ENCODE peak calls at places on chromosomes 2 and 18, in four cellular contexts. U, A, D and O are unnamed samples.

GRCh38 chr2:200278694-200279316 is 27.7 kb upstream of the SPATS2L start:
- DNase-seq in A (no peak), U (no peak), D (no peak), O (no peak)

GRCh38 chr2:224669449-224669848 is 46.7 kb downstream of the CCDC195 start:
- DNase-seq in A (no peak), U (no peak), D (no peak), O (no peak)

GRCh38 chr2:10390369-10390801 is 57.7 kb downstream of the ODC1 start:
- DNase-seq in U (no peak), A (peak; percentile 43), D (no peak), O (no peak)

GRCh38 chr2:34998726-34999125 is 1356.9 kb upstream of the CRIM1 start:
- DNase-seq in U (no peak), D (no peak), A (no peak), O (no peak)

GRCh38 chr18:35083174-35083712 is 42.0 kb downstream of the MAPRE2 start:
- DNase-seq in D (no peak), A (no peak), U (no peak), O (no peak)

GRCh38 chr18:76421291-76422078 is 73.6 kb downstream of the ZNF516 start:
- DNase-seq in U (no peak), D (no peak), A (no peak), O (no peak)

GRCh38 chr18:23341383-23341782 is 111.7 kb upstream of the RIOK3 start:
- DNase-seq in U (no peak), D (no peak), A (no peak), O (no peak)

GRCh38 chr2:16568998-16569397 is 96.6 kb downstream of the CYRIA start:
- DNase-seq in A (no peak), D (no peak), U (no peak), O (no peak)

GRCh38 chr2:232522014-232522854 is 2.0 kb downstream of the PRSS56 start:
- DNase-seq in D (peak; percentile 71), U (no peak), A (peak; percentile 80), O (no peak)

GRCh38 chr2:29262681-29263260 is 147.6 kb downstream of the CLIP4 start:
- DNase-seq in D (no peak), U (no peak), A (no peak), O (no peak)

GRCh38 chr18:48662021-48662661 is 123.3 kb downstream of the CTIF start:
- DNase-seq in D (no peak), A (peak; percentile 12), U (no peak), O (peak; percentile 70)

GRCh38 chr2:236167297-236168109 is 683 bp downstream of the GBX2 start:
- DNase-seq in A (peak; percentile 33), U (no peak), D (peak; percentile 50), O (no peak)

GRCh38 chr2:217555075-217555876 is 447.5 kb downstream of the TNS1 start:
- DNase-seq in D (peak; percentile 22), U (no peak), A (no peak), O (no peak)

GRCh38 chr2:55026202-55026601 is 24.0 kb downstream of the RTN4 start:
- DNase-seq in D (no peak), U (no peak), A (no peak), O (peak; percentile 81)

GRCh38 chr2:70098032-70098431 is 10.8 kb downstream of the PCBP1 start:
- DNase-seq in U (no peak), A (no peak), D (no peak), O (no peak)
- TF ChIP-seq TCF7 in U (no peak), A (no peak), D (no peak), O (no peak)

DNA sequence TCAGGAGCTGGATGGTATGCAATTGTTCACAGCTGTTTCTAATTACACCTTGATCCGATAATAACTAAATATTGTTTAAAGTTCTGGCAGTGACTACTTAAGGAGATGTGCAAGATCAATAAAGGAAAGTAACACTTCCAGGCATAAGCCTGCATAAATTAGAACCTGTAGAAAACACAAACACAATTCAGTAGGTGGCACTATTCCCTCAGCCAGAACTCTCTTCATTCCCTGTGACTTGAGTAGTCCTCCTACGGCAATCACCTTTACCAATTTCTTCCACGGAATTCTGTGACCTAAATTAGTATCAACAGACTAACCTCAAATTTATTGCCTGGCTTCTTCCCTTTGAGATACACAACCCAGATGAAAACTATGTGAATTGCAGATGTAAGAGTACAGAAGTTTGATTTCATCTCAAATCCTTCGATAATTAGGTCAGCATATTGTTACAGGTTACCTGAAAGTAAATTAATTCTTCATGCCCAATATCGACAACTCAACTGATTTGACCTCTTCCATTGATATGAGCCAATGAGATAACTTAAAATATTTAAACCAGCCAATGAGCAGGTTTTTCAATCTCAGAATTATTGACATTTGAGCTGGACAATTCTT is 137.8 kb downstream of the PID1 start:
- DNase-seq in U (no peak), A (no peak), D (no peak), O (peak; percentile 18)
- TF ChIP-seq TCF7 in U (no peak), A (no peak), D (no peak), O (no peak)

GRCh38 chr2:84939426-84940087 is 31.4 kb upstream of the KCMF1 start:
- DNase-seq in D (no peak), A (no peak), U (peak; percentile 99), O (no peak)
- TF ChIP-seq TCF7 in D (no peak), A (no peak), U (no peak), O (no peak)

GRCh38 chr2:223222397-223222796 is 170.4 kb downstream of the KCNE4 start:
- DNase-seq in D (no peak), U (no peak), A (no peak), O (no peak)
- TF ChIP-seq TCF7 in D (no peak), U (no peak), A (no peak), O (no peak)

GRCh38 chr2:138123741-138124140 is 159.5 kb downstream of the HNMT start:
- DNase-seq in U (no peak), A (no peak), D (no peak), O (no peak)
- TF ChIP-seq TCF7 in U (no peak), A (no peak), D (no peak), O (no peak)